ENCODE peak calls at places on chromosomes 12 and 14, in five cellular contexts. One of them, this sample, is unnamed. For H3K36me3, the result is how much of the 10 kb centered on the place peaks cover.

GRCh38 chr14:21647380-21647779 is 6.3 kb upstream of the OR4E2 start:
- DNase-seq in PC-3: no peak
- DNase-seq in lung: no peak
- DNase-seq in endothelial cell of umbilical vein: peak
- DNase-seq in breast epithelium: no peak
- DNase-seq in this sample: no peak

GRCh38 chr14:57390806-57391562 is 598 bp downstream of the NAA30 start:
- DNase-seq in breast epithelium: no peak
- DNase-seq in lung: no peak
- DNase-seq in PC-3: peak
- DNase-seq in endothelial cell of umbilical vein: peak
- DNase-seq in this sample: no peak

GRCh38 chr12:1505151-1505450 is 89.3 kb downstream of the FBXL14 start:
- DNase-seq in PC-3: no peak
- DNase-seq in breast epithelium: no peak
- DNase-seq in endothelial cell of umbilical vein: no peak
- DNase-seq in lung: no peak
- DNase-seq in this sample: no peak

GRCh38 chr12:93645702-93646101 is 31.5 kb upstream of the CRADD start:
- DNase-seq in lung: no peak
- DNase-seq in breast epithelium: no peak
- DNase-seq in PC-3: peak
- DNase-seq in endothelial cell of umbilical vein: no peak
- DNase-seq in this sample: peak

GRCh38 chr12:24972078-24972477 is 23.2 kb upstream of the BCAT1 start:
- DNase-seq in endothelial cell of umbilical vein: no peak
- DNase-seq in PC-3: no peak
- DNase-seq in breast epithelium: no peak
- DNase-seq in lung: no peak
- DNase-seq in this sample: no peak

GRCh38 chr14:99755629-99756603 is 37.3 kb upstream of the EML1 start:
- DNase-seq in lung: peak
- DNase-seq in endothelial cell of umbilical vein: peak
- DNase-seq in PC-3: peak
- DNase-seq in breast epithelium: peak
- DNase-seq in this sample: peak

GRCh38 chr14:75295491-75296338 is 17.1 kb downstream of the FOS start:
- DNase-seq in breast epithelium: peak
- DNase-seq in PC-3: peak
- DNase-seq in endothelial cell of umbilical vein: peak
- DNase-seq in lung: peak
- DNase-seq in this sample: peak

GRCh38 chr12:104680070-104680469 is 223.3 kb downstream of the CHST11 start:
- DNase-seq in PC-3: peak
- DNase-seq in endothelial cell of umbilical vein: peak
- DNase-seq in lung: no peak
- DNase-seq in breast epithelium: no peak
- DNase-seq in this sample: no peak

GRCh38 chr12:44307506-44308168 is 471.8 kb downstream of the TMEM117 start:
- DNase-seq in endothelial cell of umbilical vein: no peak
- DNase-seq in PC-3: no peak
- DNase-seq in breast epithelium: no peak
- DNase-seq in lung: no peak
- DNase-seq in this sample: no peak

GRCh38 chr12:20212658-20213387 is 155.5 kb upstream of the PDE3A start:
- DNase-seq in breast epithelium: peak
- DNase-seq in PC-3: peak
- DNase-seq in lung: peak
- DNase-seq in endothelial cell of umbilical vein: peak
- DNase-seq in this sample: peak

GRCh38 chr12:123075591-123076171 is 75.2 kb downstream of the PITPNM2 start:
- DNase-seq in endothelial cell of umbilical vein: no peak
- DNase-seq in breast epithelium: no peak
- DNase-seq in lung: peak
- DNase-seq in PC-3: peak
- DNase-seq in this sample: no peak

GRCh38 chr12:104701301-104701700 is 244.6 kb downstream of the CHST11 start:
- DNase-seq in PC-3: no peak
- DNase-seq in lung: no peak
- DNase-seq in breast epithelium: no peak
- DNase-seq in endothelial cell of umbilical vein: no peak
- DNase-seq in this sample: no peak

GRCh38 chr12:124613151-124613585 is 45.8 kb upstream of the NCOR2 start:
- DNase-seq in endothelial cell of umbilical vein: peak
- DNase-seq in PC-3: peak
- DNase-seq in breast epithelium: no peak
- DNase-seq in lung: no peak
- DNase-seq in this sample: peak

GRCh38 chr12:8475508-8475907 is 19.7 kb downstream of the CLEC6A start:
- DNase-seq in PC-3: no peak
- DNase-seq in endothelial cell of umbilical vein: no peak
- DNase-seq in breast epithelium: no peak
- DNase-seq in lung: no peak
- DNase-seq in this sample: no peak

DNA sequence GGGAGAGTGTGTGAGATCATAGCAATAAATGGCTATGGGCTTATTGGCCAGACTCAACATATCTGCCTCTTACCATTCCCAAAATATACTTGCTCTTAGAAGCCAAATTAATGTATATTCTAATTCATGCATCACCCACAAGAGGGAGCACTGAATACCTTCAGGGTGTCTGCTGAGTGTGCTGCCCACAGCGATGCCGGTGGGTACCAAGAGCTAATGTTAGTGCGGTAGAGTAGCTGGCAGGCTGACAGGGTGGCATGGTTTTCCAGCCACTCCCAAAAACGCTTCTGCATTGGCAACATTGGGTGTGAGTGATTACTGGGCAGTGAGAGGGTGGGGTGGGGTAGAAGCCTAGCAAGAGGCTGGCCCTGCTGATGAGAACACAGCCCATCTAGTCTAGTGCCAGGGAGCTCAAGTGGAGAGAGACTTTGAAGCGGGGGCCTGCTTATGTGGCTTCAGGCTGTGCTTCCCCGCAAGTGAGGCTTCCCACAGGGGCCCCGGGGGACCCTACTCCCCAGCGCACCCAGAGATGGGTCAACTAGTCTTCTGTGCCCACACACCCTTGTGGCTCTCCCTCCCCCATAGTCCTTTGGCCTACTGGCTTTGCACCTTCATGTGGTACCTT is 9.2 kb upstream of the PLEKHD1 start:
- DNase-seq in PC-3: peak
- DNase-seq in breast epithelium: no peak
- DNase-seq in endothelial cell of umbilical vein: peak
- DNase-seq in lung: no peak
- DNase-seq in this sample: peak
- TF ChIP-seq CTCF in PC-3: peak
- TF ChIP-seq CTCF in breast epithelium: no peak
- TF ChIP-seq CTCF in endothelial cell of umbilical vein: peak
- TF ChIP-seq CTCF in lung: no peak
- TF ChIP-seq CTCF in this sample: peak

GRCh38 chr14:92686763-92687427 is 61.5 kb downstream of the LGMN start:
- DNase-seq in breast epithelium: peak
- DNase-seq in lung: peak
- DNase-seq in endothelial cell of umbilical vein: peak
- DNase-seq in PC-3: peak
- DNase-seq in this sample: peak
- H3K4me3 ChIP-seq in breast epithelium: peak
- H3K4me3 ChIP-seq in lung: peak
- H3K4me3 ChIP-seq in endothelial cell of umbilical vein: no peak
- H3K4me3 ChIP-seq in PC-3: no peak
- H3K4me3 ChIP-seq in this sample: peak

DNA sequence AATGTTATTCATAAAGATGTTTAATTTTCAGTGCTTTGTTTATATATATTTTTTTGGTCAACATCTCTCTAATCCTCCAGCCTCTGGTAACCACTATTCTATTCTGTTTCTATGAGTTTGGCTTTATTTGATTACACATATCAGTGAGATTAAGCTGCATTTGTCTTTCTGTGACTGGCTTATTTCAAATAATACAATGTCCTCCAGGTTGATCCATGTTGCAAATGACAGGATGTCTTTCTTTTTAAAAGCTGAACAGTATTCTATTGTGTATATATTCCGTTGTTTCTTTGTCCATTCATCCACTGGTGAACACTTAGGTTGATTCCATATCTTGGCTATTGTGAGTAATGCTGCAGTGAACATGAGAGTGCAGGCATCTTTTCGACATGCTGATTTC is 142.3 kb downstream of the PRKCH start:
- DNase-seq in PC-3: no peak
- DNase-seq in lung: no peak
- DNase-seq in breast epithelium: no peak
- DNase-seq in endothelial cell of umbilical vein: no peak
- DNase-seq in this sample: no peak
- H3K36me3 ChIP-seq in PC-3: under half
- H3K36me3 ChIP-seq in lung: under half
- H3K36me3 ChIP-seq in breast epithelium: under half
- H3K36me3 ChIP-seq in endothelial cell of umbilical vein: under half
- H3K36me3 ChIP-seq in this sample: under half

GRCh38 chr12:23555808-23556207 is 393.7 kb downstream of the SOX5 start:
- DNase-seq in endothelial cell of umbilical vein: no peak
- DNase-seq in breast epithelium: no peak
- DNase-seq in lung: no peak
- DNase-seq in PC-3: no peak
- DNase-seq in this sample: no peak

GRCh38 chr12:23555180-23555784 is 394.2 kb downstream of the SOX5 start:
- DNase-seq in endothelial cell of umbilical vein: no peak
- DNase-seq in lung: no peak
- DNase-seq in breast epithelium: no peak
- DNase-seq in PC-3: no peak
- DNase-seq in this sample: no peak

GRCh38 chr12:23559268-23559753 is 390.2 kb downstream of the SOX5 start:
- DNase-seq in endothelial cell of umbilical vein: no peak
- DNase-seq in breast epithelium: no peak
- DNase-seq in PC-3: no peak
- DNase-seq in lung: no peak
- DNase-seq in this sample: no peak

GRCh38 chr12:23560611-23561010 is 388.9 kb downstream of the SOX5 start:
- DNase-seq in lung: no peak
- DNase-seq in PC-3: no peak
- DNase-seq in endothelial cell of umbilical vein: no peak
- DNase-seq in breast epithelium: no peak
- DNase-seq in this sample: no peak

GRCh38 chr12:23556661-23557060 is 392.8 kb downstream of the SOX5 start:
- DNase-seq in lung: no peak
- DNase-seq in endothelial cell of umbilical vein: no peak
- DNase-seq in breast epithelium: no peak
- DNase-seq in PC-3: no peak
- DNase-seq in this sample: no peak
- TF ChIP-seq CTCF in lung: no peak
- TF ChIP-seq CTCF in endothelial cell of umbilical vein: no peak
- TF ChIP-seq CTCF in breast epithelium: no peak
- TF ChIP-seq CTCF in PC-3: no peak
- TF ChIP-seq CTCF in this sample: no peak

GRCh38 chr12:26631846-26632245 is 201.1 kb downstream of the ITPR2 start:
- DNase-seq in endothelial cell of umbilical vein: peak
- DNase-seq in PC-3: peak
- DNase-seq in breast epithelium: no peak
- DNase-seq in lung: no peak
- DNase-seq in this sample: no peak

GRCh38 chr12:26629864-26630263 is 203.1 kb downstream of the ITPR2 start:
- DNase-seq in breast epithelium: no peak
- DNase-seq in endothelial cell of umbilical vein: peak
- DNase-seq in lung: no peak
- DNase-seq in PC-3: peak
- DNase-seq in this sample: no peak

GRCh38 chr12:26628234-26628633 is 204.8 kb downstream of the ITPR2 start:
- DNase-seq in lung: no peak
- DNase-seq in breast epithelium: no peak
- DNase-seq in endothelial cell of umbilical vein: no peak
- DNase-seq in PC-3: peak
- DNase-seq in this sample: peak

GRCh38 chr12:26632746-26633145 is 200.2 kb downstream of the ITPR2 start:
- DNase-seq in endothelial cell of umbilical vein: no peak
- DNase-seq in PC-3: no peak
- DNase-seq in lung: no peak
- DNase-seq in breast epithelium: no peak
- DNase-seq in this sample: no peak

GRCh38 chr12:26630546-26631027 is 202.4 kb downstream of the ITPR2 start:
- DNase-seq in lung: no peak
- DNase-seq in breast epithelium: no peak
- DNase-seq in PC-3: peak
- DNase-seq in endothelial cell of umbilical vein: peak
- DNase-seq in this sample: no peak
- H3K4me3 ChIP-seq in lung: no peak
- H3K4me3 ChIP-seq in breast epithelium: no peak
- H3K4me3 ChIP-seq in PC-3: peak
- H3K4me3 ChIP-seq in endothelial cell of umbilical vein: no peak
- H3K4me3 ChIP-seq in this sample: no peak

DNA sequence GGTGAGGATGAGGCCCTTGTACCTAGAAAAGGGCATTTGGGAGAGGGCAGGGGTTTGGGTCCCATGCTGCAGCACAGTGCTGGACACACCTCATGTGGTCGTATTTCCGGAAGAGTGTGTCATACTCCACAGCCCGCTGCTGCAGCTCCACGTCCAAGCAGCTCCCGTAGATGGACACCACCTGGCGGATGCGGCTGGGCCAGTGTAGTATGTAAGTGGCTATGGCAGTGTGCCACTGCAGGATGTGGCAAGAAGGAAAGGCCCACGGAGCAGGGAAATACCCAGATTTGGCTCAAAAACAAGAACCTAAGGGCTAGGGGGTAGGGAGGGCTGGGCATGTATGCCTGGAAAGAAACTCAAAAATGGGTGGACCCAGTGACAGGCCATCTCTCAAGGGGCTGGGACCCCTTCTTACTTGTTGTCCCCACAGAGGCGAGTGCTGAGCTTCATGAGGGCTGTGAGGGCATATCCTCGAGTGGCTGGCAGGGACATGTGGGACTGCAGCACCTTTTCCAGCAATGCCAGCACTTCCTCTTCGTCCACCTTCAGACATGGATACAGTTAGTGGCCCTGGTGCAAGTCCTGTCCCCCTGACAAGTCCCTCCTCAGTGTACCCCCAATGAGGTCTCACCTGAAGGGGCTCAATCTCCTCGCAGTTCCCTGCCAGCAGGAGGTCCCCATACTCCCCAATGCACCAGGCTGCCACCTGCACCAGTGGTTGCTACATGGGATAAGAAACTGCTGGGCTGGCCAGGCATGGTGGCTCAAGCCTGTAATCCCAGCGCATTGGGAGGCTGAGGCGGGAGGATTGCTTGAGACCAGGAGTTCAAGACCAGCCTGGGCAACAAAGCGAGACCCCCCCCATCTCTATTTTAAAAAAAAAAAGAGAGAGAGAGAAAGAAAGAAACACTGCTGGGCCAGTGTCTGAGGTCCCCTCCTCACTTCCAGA is 5.4 kb downstream of the AP1G2 start:
- DNase-seq in breast epithelium: peak
- DNase-seq in lung: peak
- DNase-seq in endothelial cell of umbilical vein: no peak
- DNase-seq in PC-3: peak
- DNase-seq in this sample: no peak
- H3K36me3 ChIP-seq in breast epithelium: under half
- H3K36me3 ChIP-seq in lung: under half
- H3K36me3 ChIP-seq in endothelial cell of umbilical vein: under half
- H3K36me3 ChIP-seq in PC-3: under half
- H3K36me3 ChIP-seq in this sample: under half

GRCh38 chr14:104794641-104795467 is 694 bp downstream of the AKT1 start:
- DNase-seq in lung: no peak
- DNase-seq in PC-3: peak
- DNase-seq in endothelial cell of umbilical vein: peak
- DNase-seq in breast epithelium: no peak
- DNase-seq in this sample: no peak
- TF ChIP-seq CTCF in lung: no peak
- TF ChIP-seq CTCF in PC-3: no peak
- TF ChIP-seq CTCF in endothelial cell of umbilical vein: no peak
- TF ChIP-seq CTCF in breast epithelium: no peak
- TF ChIP-seq CTCF in this sample: no peak